ENCODE peak calls at places on chromosomes 7 and 10, in eight cellular contexts. U, N, I, Q, M, J, A and X are unnamed samples.

GRCh38 chr10:32971536-32972091 is 13.6 kb upstream of the ITGB1 start:
- DNase-seq in U (no peak), N (no peak), I (no peak), Q (peak; percentile 97), M (peak; percentile 63), J (no peak), A (no peak), X (peak; percentile 66)

GRCh38 chr10:51937313-51937712 is 237.9 kb upstream of the CSTF2T start:
- DNase-seq in U (no peak), N (no peak), I (no peak), Q (no peak), M (no peak), J (no peak), A (peak; percentile 81), X (no peak)

GRCh38 chr7:140655511-140656408 is 15.1 kb upstream of the DENND2A start:
- DNase-seq in U (no peak), N (no peak), I (no peak), Q (peak; percentile 20), M (no peak), J (no peak), A (no peak), X (no peak)

GRCh38 chr10:69010151-69010640 is 21.6 kb downstream of the KIFBP start:
- DNase-seq in U (no peak), N (no peak), I (no peak), Q (no peak), M (no peak), J (no peak), A (peak; percentile 26), X (no peak)

GRCh38 chr7:28708458-28708951 is 249.6 kb downstream of the TRIL start:
- DNase-seq in U (no peak), N (peak; percentile 58), I (no peak), Q (no peak), M (peak; percentile 79), J (no peak), A (no peak), X (no peak)

GRCh38 chr7:151308791-151309190 is 32.8 kb upstream of the NUB1 start:
- DNase-seq in U (no peak), N (no peak), I (no peak), Q (no peak), M (no peak), J (no peak), A (no peak), X (no peak)

GRCh38 chr7:28432105-28432504 is 19.8 kb downstream of the CREB5 start:
- DNase-seq in U (no peak), N (no peak), I (no peak), Q (no peak), M (no peak), J (no peak), A (no peak), X (no peak)

GRCh38 chr10:132992433-132993215 is 50.3 kb upstream of the CFAP46 start:
- DNase-seq in U (no peak), N (no peak), I (no peak), Q (no peak), M (no peak), J (no peak), A (no peak), X (no peak)

GRCh38 chr10:46544989-46545791 is 11.3 kb downstream of the GPRIN2 start:
- DNase-seq in U (peak; percentile 66), N (no peak), I (peak; percentile 61), Q (peak; percentile 83), M (peak; percentile 49), J (no peak), A (no peak), X (peak; percentile 75)

GRCh38 chr7:11346312-11346711 is 372.6 kb downstream of the PHF14 start:
- DNase-seq in U (no peak), N (no peak), I (no peak), Q (no peak), M (no peak), J (no peak), A (no peak), X (no peak)

GRCh38 chr7:35254496-35255416 is 856 bp upstream of the TBX20 start:
- DNase-seq in U (no peak), N (no peak), I (no peak), Q (no peak), M (no peak), J (no peak), A (no peak), X (no peak)

GRCh38 chr7:41911792-41912191 is 208.9 kb upstream of the INHBA start:
- DNase-seq in U (no peak), N (no peak), I (peak; percentile 82), Q (no peak), M (peak; percentile 96), J (no peak), A (peak; percentile 95), X (no peak)

GRCh38 chr7:30142710-30143109 is 7.9 kb downstream of the MTURN start:
- DNase-seq in U (no peak), N (no peak), I (peak; percentile 66), Q (no peak), M (peak; percentile 93), J (no peak), A (peak; percentile 19), X (no peak)

GRCh38 chr10:84204122-84204521 is 9.8 kb downstream of the CDHR1 start:
- DNase-seq in U (peak; percentile 25), N (no peak), I (no peak), Q (peak; percentile 48), M (peak; percentile 54), J (no peak), A (no peak), X (no peak)

GRCh38 chr7:149689591-149689845 is 83.9 kb downstream of the ZNF467 start:
- DNase-seq in U (no peak), N (no peak), I (no peak), Q (no peak), M (no peak), J (no peak), A (no peak), X (no peak)

GRCh38 chr7:2120251-2120660 is 112.5 kb downstream of the MAD1L1 start:
- DNase-seq in U (peak; percentile 38), N (no peak), I (no peak), Q (no peak), M (no peak), J (no peak), A (no peak), X (no peak)

GRCh38 chr10:47367646-47368045 is 16.4 kb downstream of the ZNF488 start:
- DNase-seq in U (no peak), N (no peak), I (no peak), Q (no peak), M (no peak), J (no peak), A (no peak), X (no peak)